ENCODE peak calls at places on chromosomes 1 and 21, in eight cellular contexts. T, D, S, G, M, L, N and E are unnamed samples.

GRCh38 chr1:189609206-189609605 is 868.5 kb downstream of the BRINP3 start:
- DNase-seq in G (no peak), M (no peak), L (no peak), T (no peak), N (no peak), D (no peak), S (no peak), E (no peak)

GRCh38 chr1:3809680-3810079 is 13.4 kb upstream of the LRRC47 start:
- DNase-seq in N (no peak), S (no peak), L (no peak), M (no peak), D (no peak), G (no peak), T (no peak), E (no peak)

GRCh38 chr1:176858421-176858916 is 306.0 kb downstream of the ASTN1 start:
- DNase-seq in L (no peak), D (no peak), G (no peak), N (no peak), S (no peak), M (no peak), T (no peak), E (no peak)

GRCh38 chr1:16172964-16173446 is 17.1 kb upstream of the EPHA2 start:
- DNase-seq in M (peak), T (peak), G (no peak), L (no peak), N (no peak), D (no peak), S (peak), E (no peak)

GRCh38 chr1:6603424-6603850 is 768 bp upstream of the KLHL21 start:
- DNase-seq in N (peak), G (peak), M (peak), L (peak), T (peak), D (no peak), S (peak), E (peak)

GRCh38 chr1:158117854-158118691 is 62.6 kb upstream of the CD1D start:
- DNase-seq in N (peak), S (peak), T (peak), M (peak), G (peak), D (no peak), L (peak), E (peak)

GRCh38 chr1:167757433-167758309 is 35.9 kb downstream of the MPZL1 start:
- DNase-seq in T (no peak), M (no peak), N (no peak), G (no peak), S (no peak), L (no peak), D (no peak), E (no peak)

GRCh38 chr1:212293579-212293978 is 8.4 kb downstream of the PPP2R5A start:
- DNase-seq in G (no peak), L (no peak), N (no peak), T (no peak), D (no peak), M (peak), S (peak), E (no peak)

GRCh38 chr21:38721983-38722382 is 83.7 kb upstream of the ETS2 start:
- DNase-seq in N (no peak), L (no peak), S (no peak), G (no peak), T (no peak), M (peak), D (no peak), E (no peak)

GRCh38 chr1:174569240-174569639 is 121.5 kb downstream of the GPR52 start:
- DNase-seq in T (no peak), G (no peak), N (no peak), S (no peak), M (no peak), L (no peak), D (no peak), E (no peak)

GRCh38 chr1:234980224-234980656 is 148.4 kb downstream of the TOMM20 start:
- DNase-seq in T (no peak), S (no peak), D (no peak), L (no peak), G (no peak), N (no peak), M (peak), E (no peak)

GRCh38 chr1:78401148-78401547 is 89.6 kb upstream of the PTGFR start:
- DNase-seq in T (no peak), M (no peak), D (no peak), S (peak), G (no peak), L (no peak), N (no peak), E (no peak)

GRCh38 chr1:86430376-86430775 is 6.4 kb downstream of the CLCA2 start:
- DNase-seq in L (no peak), N (no peak), M (no peak), D (no peak), S (no peak), T (no peak), G (no peak), E (no peak)

GRCh38 chr1:23168079-23168461 is 586 bp downstream of the LUZP1 start:
- DNase-seq in D (no peak), T (peak), N (peak), M (no peak), L (peak), G (peak), S (no peak), E (peak)

GRCh38 chr1:56301791-56302190 is 277.6 kb downstream of the PLPP3 start:
- DNase-seq in M (peak), G (no peak), N (no peak), L (no peak), T (no peak), S (peak), D (peak), E (no peak)

GRCh38 chr1:202807367-202807925 is 775 bp downstream of the KDM5B start:
- DNase-seq in L (peak), N (no peak), D (no peak), G (peak), S (peak), M (no peak), T (peak), E (peak)

GRCh38 chr1:65495137-65495536 is 74.7 kb downstream of the LEPR start:
- DNase-seq in T (no peak), G (no peak), S (no peak), D (no peak), M (no peak), N (no peak), L (no peak), E (no peak)

GRCh38 chr1:9797049-9797448 is 26.7 kb downstream of the CLSTN1 start:
- DNase-seq in T (no peak), D (no peak), G (no peak), M (no peak), S (no peak), N (no peak), L (no peak), E (no peak)

GRCh38 chr1:78520216-78520615 is 29.4 kb downstream of the PTGFR start:
- DNase-seq in G (no peak), M (no peak), L (no peak), D (no peak), T (no peak), N (no peak), S (no peak), E (no peak)

GRCh38 chr1:201216395-201217085 is 25.9 kb downstream of the IGFN1 start:
- DNase-seq in M (no peak), G (peak), D (no peak), N (no peak), S (no peak), T (peak), L (no peak), E (no peak)

GRCh38 chr1:234397732-234398131 is 24.5 kb downstream of the COA6 start:
- DNase-seq in G (no peak), D (no peak), L (no peak), S (no peak), T (no peak), M (no peak), N (no peak), E (no peak)

GRCh38 chr21:34072145-34073031 is 990 bp upstream of the MRPS6 start:
- DNase-seq in S (no peak), T (no peak), M (no peak), N (no peak), G (no peak), L (no peak), D (no peak), E (no peak)

GRCh38 chr1:56137829-56138505 is 441.4 kb downstream of the PLPP3 start:
- DNase-seq in G (no peak), L (no peak), M (peak), T (no peak), S (peak), D (peak), N (no peak), E (no peak)

GRCh38 chr1:162305969-162306368 is 70.7 kb downstream of the SPATA46 start:
- DNase-seq in L (no peak), G (no peak), T (no peak), M (peak), N (no peak), D (no peak), S (peak), E (no peak)

GRCh38 chr1:239555350-239555749 is 169.0 kb downstream of the CHRM3 start:
- DNase-seq in L (no peak), D (no peak), S (no peak), N (peak), M (no peak), T (no peak), G (no peak), E (no peak)

GRCh38 chr1:236341298-236341697 is 52.8 kb upstream of the EDARADD start:
- DNase-seq in S (no peak), D (no peak), T (no peak), M (no peak), L (no peak), G (no peak), N (no peak), E (no peak)

DNA sequence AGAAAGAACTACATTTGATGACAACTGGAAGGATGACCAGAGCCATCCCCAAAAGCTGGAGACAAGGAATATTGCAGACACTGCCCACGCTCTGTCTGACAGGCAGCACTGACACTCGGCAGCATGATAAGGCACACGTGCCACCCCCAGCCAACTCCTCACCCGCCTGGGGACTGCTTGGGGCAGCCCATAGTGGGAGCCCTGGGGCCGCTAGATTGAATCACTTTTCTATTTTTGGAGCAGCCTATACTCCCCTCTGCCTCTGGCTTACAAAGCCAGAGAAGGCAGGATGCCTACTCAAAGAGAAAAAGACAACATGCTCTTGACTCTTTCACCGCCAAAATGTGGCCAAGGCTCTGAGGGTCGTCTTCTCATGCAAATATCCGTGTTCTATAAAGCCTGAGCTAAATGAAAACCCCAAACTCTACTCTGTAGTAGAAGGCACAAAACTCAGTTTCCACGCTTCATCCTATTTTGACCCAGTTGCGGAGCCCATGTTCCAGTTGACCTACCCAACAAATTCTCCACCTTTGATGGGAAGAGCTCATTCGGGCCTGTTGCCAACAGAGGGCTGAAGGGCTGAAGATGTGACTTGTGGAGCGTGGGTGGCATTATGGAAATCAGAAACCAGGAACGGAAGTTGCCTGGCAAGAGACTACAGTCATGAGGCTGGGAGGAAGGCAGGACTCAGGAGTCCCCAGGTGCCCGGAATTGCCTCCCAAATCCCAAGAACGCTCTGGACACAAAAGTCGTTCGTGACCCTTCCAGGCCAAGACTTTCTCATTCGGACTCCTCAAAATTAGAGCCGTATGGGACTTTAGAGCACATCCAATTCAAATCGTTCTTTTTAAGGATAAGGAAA is 1.1 kb downstream of the SMG5 start:
- DNase-seq in L (no peak), M (peak), N (no peak), D (no peak), S (peak), T (peak), G (no peak), E (no peak)
- TF ChIP-seq CTCF in L (no peak), M (peak), N (no peak), D (no peak), S (peak), T (no peak), G (no peak), E (no peak)

GRCh38 chr1:112744019-112744578 is 29.0 kb upstream of the PPM1J start:
- DNase-seq in G (peak), N (peak), D (no peak), S (peak), M (peak), T (no peak), L (no peak), E (no peak)
- TF ChIP-seq CTCF in G (no peak), N (peak), D (peak), S (peak), M (peak), T (no peak), L (peak), E (no peak)

GRCh38 chr1:204491653-204492052 is 3.0 kb downstream of the PIK3C2B start:
- DNase-seq in M (no peak), T (no peak), G (no peak), D (no peak), N (no peak), L (no peak), S (no peak), E (no peak)

GRCh38 chr1:204493145-204493881 is 1.3 kb downstream of the PIK3C2B start:
- DNase-seq in G (peak), T (peak), N (no peak), S (peak), L (no peak), M (peak), D (no peak), E (no peak)

GRCh38 chr1:204493882-204494280 is 724 bp downstream of the PIK3C2B start:
- DNase-seq in M (no peak), G (peak), L (peak), S (peak), T (no peak), N (no peak), D (no peak), E (no peak)

GRCh38 chr1:204495078-204495753 is 611 bp upstream of the PIK3C2B start:
- DNase-seq in L (no peak), G (no peak), T (no peak), D (no peak), N (no peak), S (no peak), M (no peak), E (no peak)

GRCh38 chr1:204494281-204495077 is at the start of gene PIK3C2B:
- DNase-seq in L (peak), N (peak), T (peak), S (peak), M (peak), D (peak), G (peak), E (peak)
- TF ChIP-seq CTCF in L (peak), N (peak), T (peak), S (peak), M (peak), D (peak), G (peak), E (no peak)

GRCh38 chr1:246280551-246280950 is 226.5 kb downstream of the SMYD3 start:
- DNase-seq in D (no peak), T (no peak), S (peak), N (no peak), M (peak), G (no peak), L (no peak), E (no peak)
- TF ChIP-seq CTCF in D (peak), T (no peak), S (peak), N (peak), M (peak), G (no peak), L (peak), E (no peak)

GRCh38 chr1:29362764-29363163 is 126.4 kb downstream of the PTPRU start:
- DNase-seq in S (no peak), N (peak), M (no peak), L (no peak), T (no peak), G (no peak), D (no peak), E (no peak)
- TF ChIP-seq CTCF in S (no peak), N (no peak), M (no peak), L (no peak), T (no peak), G (no peak), D (no peak), E (no peak)

GRCh38 chr1:42737257-42737656 is 2.8 kb downstream of the CLDN19 start:
- DNase-seq in M (no peak), T (no peak), S (no peak), G (no peak), D (no peak), N (no peak), L (no peak), E (no peak)
- TF ChIP-seq CTCF in M (no peak), T (no peak), S (no peak), G (no peak), D (no peak), N (no peak), L (no peak), E (no peak)

DNA sequence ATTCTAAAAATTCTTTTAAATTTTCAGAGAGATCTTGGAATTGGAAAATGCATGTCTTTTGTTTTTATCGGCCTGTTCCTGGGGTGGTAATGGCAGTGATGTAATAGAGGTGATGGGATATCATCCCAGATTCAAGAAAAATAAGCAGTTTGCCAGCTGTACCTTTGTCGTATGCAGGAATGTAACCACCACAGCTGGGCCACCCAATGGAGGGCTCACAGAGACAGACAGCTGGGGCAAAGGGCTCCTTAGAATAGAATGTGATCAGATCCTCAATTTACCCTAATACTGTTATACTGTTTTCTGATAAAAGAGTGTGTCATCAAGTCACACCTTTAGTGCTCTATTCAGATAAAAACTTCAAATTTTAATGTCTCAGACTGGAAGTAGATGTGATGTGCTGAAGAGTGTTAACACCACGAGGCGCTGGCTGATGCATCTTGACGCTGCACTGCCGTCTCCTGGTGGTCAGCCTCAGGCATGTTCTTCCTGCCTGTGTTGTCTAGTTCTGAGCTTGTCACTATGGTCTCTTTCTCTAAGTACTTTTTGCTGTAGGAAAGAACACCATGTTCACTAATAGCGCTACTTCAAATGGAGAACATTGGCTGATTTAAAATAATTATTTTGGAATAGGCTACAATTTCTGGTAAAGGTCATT is 78.8 kb downstream of the C1orf21 start:
- DNase-seq in S (no peak), D (no peak), L (no peak), M (peak), T (no peak), N (no peak), G (peak), E (no peak)
- TF ChIP-seq CTCF in S (no peak), D (peak), L (peak), M (no peak), T (peak), N (peak), G (no peak), E (no peak)

GRCh38 chr1:51346086-51346942 is 16.0 kb upstream of the TTC39A start:
- DNase-seq in S (no peak), M (no peak), L (no peak), D (no peak), G (no peak), N (no peak), T (no peak), E (no peak)

GRCh38 chr1:51344276-51344601 is 13.9 kb upstream of the TTC39A start:
- DNase-seq in G (no peak), D (no peak), M (no peak), N (no peak), S (no peak), L (no peak), T (no peak), E (no peak)

GRCh38 chr1:51343624-51344023 is 13.3 kb upstream of the TTC39A start:
- DNase-seq in M (no peak), L (no peak), S (no peak), G (no peak), N (no peak), D (no peak), T (no peak), E (no peak)

GRCh38 chr1:51345300-51345687 is 14.9 kb upstream of the TTC39A start:
- DNase-seq in L (no peak), N (peak), G (no peak), T (no peak), M (no peak), S (no peak), D (no peak), E (no peak)

GRCh38 chr1:51344602-51345299 is 14.4 kb upstream of the TTC39A start:
- DNase-seq in N (peak), D (no peak), T (no peak), L (peak), M (no peak), G (peak), S (no peak), E (no peak)
- TF ChIP-seq CTCF in N (peak), D (no peak), T (no peak), L (peak), M (no peak), G (no peak), S (no peak), E (no peak)